ENCODE peak calls at places on chromosomes 3 and 15, in nine cellular contexts. U is GM13976; B is iris pigment epithelial cell; Y is fibroblast of mammary gland; S is activated CD8-positive, alpha-beta memory T cell treated with anti-CD3 and anti-CD28 coated beads, Interleukin-2, amount 50 U/mL, for 48 hours; P is right atrium auricular region; H is astrocyte of the hippocampus; Q is pulmonary artery endothelial cell; O is RWPE2. A is an unnamed sample.

GRCh38 chr15:68644088-68644904 is 65.5 kb downstream of the CORO2B start:
- DNase-seq in U (no peak), B (peak), Y (peak), S (no peak), P (no peak), H (peak), Q (no peak), O (peak), A (peak)

GRCh38 chr15:47300596-47300995 is 416.7 kb upstream of the SEMA6D start:
- DNase-seq in U (no peak), B (no peak), Y (no peak), S (no peak), P (no peak), H (no peak), Q (no peak), O (no peak), A (no peak)

GRCh38 chr3:42371776-42372175 is 38.6 kb downstream of the LYZL4 start:
- DNase-seq in U (no peak), B (no peak), Y (no peak), S (no peak), P (no peak), H (no peak), Q (no peak), O (no peak), A (no peak)

GRCh38 chr3:23662079-23662617 is 143.6 kb upstream of the UBE2E1 start:
- DNase-seq in U (no peak), B (peak), Y (peak), S (no peak), P (no peak), H (no peak), Q (no peak), O (no peak), A (no peak)

GRCh38 chr3:23096041-23096440 is 107.1 kb upstream of the UBE2E2 start:
- DNase-seq in U (no peak), B (peak), Y (no peak), S (no peak), P (no peak), H (peak), Q (no peak), O (no peak), A (no peak)

GRCh38 chr3:136893848-136894443 is 31.9 kb downstream of the NCK1 start:
- DNase-seq in U (no peak), B (peak), Y (peak), S (no peak), P (no peak), H (peak), Q (peak), O (no peak), A (no peak)

GRCh38 chr3:192303235-192303634 is 424.1 kb downstream of the FGF12 start:
- DNase-seq in U (no peak), B (no peak), Y (no peak), S (no peak), P (no peak), H (peak), Q (no peak), O (no peak), A (no peak)

GRCh38 chr15:67097893-67098740 is 32.7 kb downstream of the SMAD3 start:
- DNase-seq in U (no peak), B (peak), Y (peak), S (no peak), P (no peak), H (peak), Q (no peak), O (no peak), A (peak)

GRCh38 chr3:15616053-15616452 is 14.5 kb downstream of the BTD start:
- DNase-seq in U (no peak), B (peak), Y (peak), S (no peak), P (no peak), H (no peak), Q (no peak), O (no peak), A (no peak)

GRCh38 chr15:78574944-78575343 is 9.6 kb downstream of the CHRNA5 start:
- DNase-seq in U (no peak), B (no peak), Y (no peak), S (no peak), P (no peak), H (no peak), Q (no peak), O (no peak), A (no peak)

GRCh38 chr3:13544293-13544831 is 4.6 kb upstream of the FBLN2 start:
- DNase-seq in U (no peak), B (peak), Y (peak), S (peak), P (no peak), H (peak), Q (no peak), O (no peak), A (no peak)

GRCh38 chr15:73593278-73594074 is 39.7 kb downstream of the NPTN start:
- DNase-seq in U (no peak), B (peak), Y (no peak), S (no peak), P (no peak), H (peak), Q (no peak), O (no peak), A (no peak)